ENCODE peak calls at places on chromosomes 1 and 21, in seven cellular contexts. W, C, G, O, T, Y and F are unnamed samples.

GRCh38 chr1:218604217-218604616 is 259.1 kb downstream of the TGFB2 start:
- DNase-seq in T (no peak), O (no peak), W (peak; percentile 58), G (no peak), Y (no peak), C (peak; percentile 23), F (no peak)

GRCh38 chr1:219710529-219711194 is 97.8 kb upstream of the ZC3H11B start:
- DNase-seq in C (peak; percentile 91), Y (peak; percentile 20), T (peak; percentile 50), G (peak; percentile 58), W (peak; percentile 84), O (no peak), F (peak; percentile 64)

GRCh38 chr1:79353224-79353623 is 346.7 kb upstream of the ADGRL4 start:
- DNase-seq in W (peak; percentile 74), Y (peak; percentile 56), G (peak; percentile 80), O (peak; percentile 38), C (peak; percentile 77), T (peak; percentile 84), F (peak; percentile 63)

GRCh38 chr1:32972814-32973428 is 8.3 kb upstream of the RNF19B start:
- DNase-seq in O (peak; percentile 83), T (no peak), W (peak; percentile 45), C (peak; percentile 68), G (peak; percentile 46), Y (no peak), F (peak; percentile 50)

GRCh38 chr1:62212411-62212810 is 17.8 kb downstream of the L1TD1 start:
- DNase-seq in O (no peak), W (no peak), Y (no peak), C (no peak), G (no peak), T (no peak), F (no peak)

GRCh38 chr1:198623920-198624647 is 14.8 kb upstream of the PTPRC start:
- DNase-seq in C (peak; percentile 82), Y (peak; percentile 86), T (peak; percentile 74), G (peak; percentile 64), W (peak; percentile 71), O (no peak), F (peak; percentile 63)

GRCh38 chr1:241802849-241803248 is 45.2 kb upstream of the EXO1 start:
- DNase-seq in C (no peak), W (no peak), Y (no peak), T (no peak), O (no peak), G (no peak), F (no peak)

GRCh38 chr1:157137051-157137772 is 983 bp downstream of the ETV3 start:
- DNase-seq in C (peak; percentile 29), T (peak; percentile 50), W (peak; percentile 28), O (no peak), Y (peak; percentile 29), G (peak; percentile 38), F (peak; percentile 42)

GRCh38 chr1:193549067-193549466 is 362.7 kb upstream of the B3GALT2 start:
- DNase-seq in O (no peak), G (no peak), Y (no peak), W (no peak), T (no peak), C (no peak), F (no peak)

GRCh38 chr1:3786468-3787346 is 9.6 kb downstream of the LRRC47 start:
- DNase-seq in O (no peak), W (no peak), T (no peak), G (no peak), C (no peak), Y (no peak), F (no peak)

GRCh38 chr1:228081578-228082259 is 789 bp upstream of the ARF1 start:
- DNase-seq in G (no peak), Y (no peak), T (no peak), W (no peak), C (no peak), O (peak; percentile 33), F (peak; percentile 23)

GRCh38 chr1:156689960-156690672 is 12.9 kb upstream of the NES start:
- DNase-seq in O (no peak), Y (peak; percentile 33), C (no peak), G (peak; percentile 53), W (no peak), T (peak; percentile 53), F (no peak)

GRCh38 chr1:223258751-223259177 is 105.2 kb downstream of the SUSD4 start:
- DNase-seq in W (peak; percentile 77), O (no peak), C (peak; percentile 53), Y (peak; percentile 56), G (peak; percentile 66), T (peak; percentile 54), F (peak; percentile 47)

GRCh38 chr21:44000360-44000759 is 11.7 kb upstream of the TRAPPC10 start:
- DNase-seq in Y (no peak), W (no peak), O (no peak), C (no peak), G (no peak), T (no peak), F (no peak)

GRCh38 chr1:82759035-82759434 is 958.3 kb downstream of the ADGRL2 start:
- DNase-seq in Y (no peak), W (no peak), C (no peak), G (no peak), O (no peak), T (no peak), F (no peak)

GRCh38 chr1:20475002-20475401 is 11.0 kb downstream of the CAMK2N1 start:
- DNase-seq in C (no peak), Y (no peak), O (no peak), T (no peak), W (no peak), G (no peak), F (no peak)

GRCh38 chr1:219385786-219386427 is 212.2 kb downstream of the LYPLAL1 start:
- DNase-seq in O (peak; percentile 72), C (peak; percentile 70), Y (peak; percentile 44), W (peak; percentile 71), G (peak; percentile 78), T (peak; percentile 77), F (peak; percentile 56)

GRCh38 chr1:173925306-173926242 is 8.4 kb upstream of the SERPINC1 start:
- DNase-seq in Y (no peak), O (peak; percentile 55), W (no peak), G (no peak), C (no peak), T (no peak), F (no peak)

DNA sequence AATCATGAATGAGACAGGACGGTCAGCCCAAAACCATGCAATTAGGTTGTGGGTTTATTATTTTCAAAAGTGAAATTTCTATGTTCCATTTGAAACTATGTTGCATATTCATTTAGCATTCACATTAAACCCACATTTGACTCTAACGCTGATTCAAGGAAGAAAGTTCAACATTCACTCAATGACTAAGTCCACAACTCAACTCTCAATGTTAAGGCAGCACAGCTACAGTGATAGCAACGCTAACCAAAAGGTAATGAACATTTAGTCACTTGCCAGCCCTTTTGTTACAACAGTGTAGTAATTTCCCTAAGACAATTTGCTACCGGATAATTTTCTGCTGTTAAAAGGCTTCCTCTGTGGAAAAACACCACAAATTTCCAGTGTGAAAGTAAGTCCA is 6.4 kb upstream of the SYNJ1 start:
- DNase-seq in C (no peak), O (no peak), T (no peak), W (no peak), G (no peak), Y (no peak), F (no peak)
- TF ChIP-seq CTCF in C (no peak), O (no peak), T (no peak), W (no peak), G (no peak), Y (no peak), F (no peak)

GRCh38 chr1:167061073-167061464 is 29.1 kb downstream of the GPA33 start:
- DNase-seq in G (no peak), C (no peak), W (no peak), Y (no peak), T (no peak), O (no peak), F (no peak)

GRCh38 chr1:167059729-167060107 is 30.5 kb downstream of the GPA33 start:
- DNase-seq in W (no peak), T (no peak), C (no peak), O (no peak), Y (no peak), G (no peak), F (no peak)

GRCh38 chr1:167057297-167057688 is 32.9 kb downstream of the GPA33 start:
- DNase-seq in W (peak; percentile 9), Y (peak; percentile 19), O (peak; percentile 64), T (peak; percentile 35), G (peak; percentile 37), C (peak; percentile 47), F (peak; percentile 10)

GRCh38 chr1:167060141-167061072 is 29.8 kb downstream of the GPA33 start:
- DNase-seq in T (no peak), W (no peak), O (no peak), C (peak; percentile 11), G (peak; percentile 4), Y (no peak), F (no peak)

DNA sequence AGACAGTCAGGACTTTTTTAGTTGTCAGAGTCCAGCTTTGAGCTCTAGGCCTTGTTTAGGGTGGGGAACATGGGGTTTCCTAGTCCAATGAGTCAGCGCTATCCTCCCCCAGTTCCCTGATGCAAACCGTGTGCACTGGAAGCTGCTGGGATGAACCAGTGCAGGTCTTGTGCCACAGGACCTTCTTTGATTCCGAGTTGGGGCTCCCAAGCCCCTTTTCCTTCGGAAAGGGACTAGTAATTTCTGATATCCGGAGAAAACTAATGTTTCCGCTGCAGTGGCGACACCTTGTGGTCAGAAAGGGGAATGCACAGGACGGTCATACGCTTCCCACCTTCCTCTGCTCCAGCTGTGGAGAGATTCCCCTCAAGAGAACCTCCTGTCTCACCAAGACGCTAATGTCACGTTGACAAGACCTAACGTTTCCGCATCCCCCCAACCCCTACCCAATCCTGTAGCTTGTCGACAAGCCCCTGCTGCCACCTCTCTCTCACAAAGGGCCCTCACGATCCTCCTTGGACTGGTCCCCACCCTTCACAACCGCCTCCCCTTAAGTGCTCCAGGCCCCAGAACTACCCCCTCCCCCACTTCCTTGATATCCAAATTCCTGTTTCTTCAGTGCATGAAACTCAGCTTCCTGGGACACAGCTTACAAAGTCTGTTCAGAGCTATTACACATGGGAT is 31.0 kb downstream of the GPA33 start:
- DNase-seq in Y (peak; percentile 41), O (peak; percentile 83), C (peak; percentile 80), T (peak; percentile 72), W (peak; percentile 45), G (peak; percentile 73), F (peak; percentile 57)
- H3K4me3 ChIP-seq in Y (no peak overlapping the region), O (no peak overlapping the region), C (peak overlapping the region; percentile 1), T (no peak overlapping the region), W (no peak overlapping the region), G (no peak overlapping the region), F (no peak overlapping the region)

DNA sequence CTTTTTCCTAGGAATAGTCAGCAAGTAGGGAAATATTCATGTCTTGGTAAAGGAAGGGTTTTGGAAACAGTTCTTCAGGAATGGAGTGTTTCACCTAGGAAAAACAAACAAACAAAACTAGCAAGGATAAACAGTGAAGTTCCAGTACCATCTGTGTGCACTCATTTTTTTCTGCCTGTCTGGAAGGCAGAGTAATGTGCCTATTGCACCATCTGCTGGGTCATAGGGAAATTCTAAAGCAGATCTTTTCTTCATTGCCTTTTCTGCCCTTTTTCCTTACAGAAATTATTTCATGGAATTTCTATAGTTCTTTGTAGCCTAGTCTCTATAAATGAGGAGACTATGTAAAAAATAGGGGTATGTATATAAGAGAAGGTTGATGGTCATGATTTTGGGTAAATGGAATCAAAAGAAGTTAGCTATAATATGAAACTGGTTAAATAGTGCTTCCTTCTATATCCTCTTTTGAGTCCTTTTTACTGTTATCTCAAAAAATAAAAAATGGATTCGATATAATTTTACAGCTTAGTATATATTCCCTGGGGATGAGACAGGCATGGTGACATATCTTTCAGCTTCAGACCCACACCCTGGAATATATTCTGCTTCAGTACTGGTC is 3.4 kb upstream of the HRNR start:
- DNase-seq in O (no peak), T (peak; percentile 49), Y (peak; percentile 38), C (peak; percentile 21), W (peak; percentile 2), G (peak; percentile 29), F (peak; percentile 5)
- TF ChIP-seq CTCF in O (no peak), T (peak; percentile 14), Y (peak; percentile 30), C (no peak), W (no peak), G (peak; percentile 5), F (no peak)

GRCh38 chr1:92805216-92805615 is 20.3 kb upstream of the EVI5 start:
- DNase-seq in T (no peak), O (no peak), Y (no peak), C (no peak), W (peak; percentile 26), G (peak; percentile 34), F (no peak)
- H3K4me3 ChIP-seq in T (no peak overlapping the region), O (no peak overlapping the region), Y (no peak overlapping the region), C (no peak overlapping the region), W (no peak overlapping the region), G (no peak overlapping the region), F (no peak overlapping the region)